ENCODE peak calls at places on chromosomes 11 and 22, in four cellular contexts. Q is substantia nigra, W is colonic mucosa, C is spleen. I is an unnamed sample.

GRCh38 chr11:20611892-20612291 is 12.5 kb downstream of the SLC6A5 start:
- DNase-seq in W (no peak), C (no peak), Q (no peak), I (no peak)

GRCh38 chr22:38292694-38293093 is 19.9 kb upstream of the TMEM184B start:
- DNase-seq in W (no peak), C (no peak), Q (no peak), I (no peak)

GRCh38 chr11:85029964-85030363 is 597.2 kb downstream of the DLG2 start:
- DNase-seq in W (no peak), C (no peak), Q (no peak), I (no peak)

GRCh38 chr11:73866095-73866579 is 10.5 kb downstream of the COA4 start:
- DNase-seq in W (no peak), Q (no peak), C (no peak), I (no peak)

GRCh38 chr22:43110927-43111623 is 525 bp downstream of the BIK start:
- DNase-seq in Q (no peak), C (peak), W (peak), I (no peak)

GRCh38 chr11:518463-519202 is 11.6 kb upstream of the RNH1 start:
- DNase-seq in Q (no peak), W (peak), C (peak), I (peak)

GRCh38 chr22:46040471-46041465 is 63.8 kb upstream of the WNT7B start:
- DNase-seq in W (no peak), C (peak), Q (no peak), I (peak)

GRCh38 chr11:77178150-77178549 is 50.1 kb downstream of the MYO7A start:
- DNase-seq in C (no peak), Q (no peak), W (no peak), I (no peak)

GRCh38 chr22:27299181-27300085 is 502.1 kb downstream of the MN1 start:
- DNase-seq in C (no peak), Q (no peak), W (no peak), I (no peak)

GRCh38 chr11:11533057-11533456 is 88.7 kb downstream of the GALNT18 start:
- DNase-seq in C (no peak), Q (no peak), W (no peak), I (no peak)

GRCh38 chr11:131957891-131958290 is 587.5 kb downstream of the NTM start:
- DNase-seq in Q (no peak), W (no peak), C (no peak), I (no peak)

GRCh38 chr11:120807414-120808150 is 216.3 kb upstream of the TBCEL start:
- DNase-seq in W (no peak), C (no peak), Q (no peak), I (no peak)

GRCh38 chr22:38214248-38215056 is 12.7 kb downstream of the MAFF start:
- DNase-seq in Q (no peak), W (peak), C (peak), I (no peak)

GRCh38 chr11:34105957-34106504 is 602 bp downstream of the NAT10 start:
- DNase-seq in C (no peak), Q (no peak), W (no peak), I (no peak)

GRCh38 chr11:94193288-94193687 is 64.6 kb downstream of the PANX1 start:
- DNase-seq in C (no peak), W (no peak), Q (no peak), I (no peak)

GRCh38 chr11:48064306-48064705 is 83.9 kb downstream of the PTPRJ start:
- DNase-seq in W (no peak), C (no peak), Q (no peak), I (no peak)

GRCh38 chr22:37232140-37232998 is 11.7 kb downstream of the RAC2 start:
- DNase-seq in C (peak), W (no peak), Q (no peak), I (no peak)

GRCh38 chr11:134700101-134700640 is 288.1 kb upstream of the B3GAT1 start:
- DNase-seq in C (no peak), W (no peak), Q (no peak), I (no peak)

GRCh38 chr11:123321641-123322040 is 108.4 kb upstream of the GRAMD1B start:
- DNase-seq in Q (no peak), W (no peak), C (no peak), I (no peak)

GRCh38 chr22:36086629-36087254 is 58.1 kb upstream of the RBFOX2 start:
- DNase-seq in C (no peak), Q (no peak), W (no peak), I (no peak)

GRCh38 chr11:69915151-69915500 is 95.9 kb upstream of the FGF3 start:
- DNase-seq in W (no peak), Q (no peak), C (no peak), I (no peak)

GRCh38 chr11:74626604-74627003 is 34.2 kb downstream of the POLD3 start:
- DNase-seq in Q (no peak), W (no peak), C (no peak), I (no peak)

GRCh38 chr22:29080061-29080975 is 7.5 kb downstream of the KREMEN1 start:
- DNase-seq in W (no peak), C (no peak), Q (no peak), I (no peak)

GRCh38 chr11:1382831-1383607 is 6.7 kb upstream of the BRSK2 start:
- DNase-seq in W (peak), C (peak), Q (no peak), I (peak)

GRCh38 chr22:37918580-37919274 is 12.6 kb downstream of the MICALL1 start:
- DNase-seq in Q (no peak), C (no peak), W (no peak), I (no peak)

GRCh38 chr11:46896719-46897406 is 21.5 kb downstream of the LRP4 start:
- DNase-seq in Q (no peak), C (no peak), W (no peak), I (no peak)

GRCh38 chr22:23183107-23183698 is 2.9 kb downstream of the BCR start:
- DNase-seq in W (peak), C (no peak), Q (no peak), I (no peak)
- H3K27ac ChIP-seq in W (no peak), C (peak), Q (peak), I (peak)

GRCh38 chr11:91755526-91755925 is 469.1 kb upstream of the FAT3 start:
- DNase-seq in C (no peak), W (no peak), Q (no peak), I (no peak)

GRCh38 chr11:91755951-91756707 is 468.5 kb upstream of the FAT3 start:
- DNase-seq in W (no peak), C (no peak), Q (no peak), I (no peak)

GRCh38 chr11:91761406-91762027 is 463.1 kb upstream of the FAT3 start:
- DNase-seq in Q (no peak), W (no peak), C (no peak), I (no peak)

GRCh38 chr11:91756829-91757480 is 467.7 kb upstream of the FAT3 start:
- DNase-seq in Q (no peak), W (no peak), C (no peak), I (no peak)
- H3K27ac ChIP-seq in Q (no peak), W (no peak), C (no peak), I (no peak)

GRCh38 chr11:45092901-45093760 is 53.3 kb upstream of the PRDM11 start:
- DNase-seq in Q (no peak), W (no peak), C (peak), I (peak)

GRCh38 chr11:45096636-45097035 is 49.8 kb upstream of the PRDM11 start:
- DNase-seq in Q (no peak), C (no peak), W (no peak), I (no peak)

GRCh38 chr11:45095691-45096010 is 50.8 kb upstream of the PRDM11 start:
- DNase-seq in W (peak), Q (no peak), C (no peak), I (no peak)

GRCh38 chr11:45093761-45094455 is 52.5 kb upstream of the PRDM11 start:
- DNase-seq in C (peak), W (peak), Q (no peak), I (peak)

GRCh38 chr11:45094958-45095690 is 51.3 kb upstream of the PRDM11 start:
- DNase-seq in C (peak), Q (no peak), W (peak), I (no peak)
- H3K27ac ChIP-seq in C (no peak), Q (no peak), W (no peak), I (no peak)

GRCh38 chr11:76124905-76125566 is 81.3 kb downstream of the WNT11 start:
- DNase-seq in C (no peak), W (no peak), Q (no peak), I (no peak)
- H3K27ac ChIP-seq in C (peak), W (no peak), Q (no peak), I (no peak)